ENCODE peak calls at places on chromosomes 6 and 20, in five cellular contexts. R is SK-N-SH, V is PC-3, J is neuronal stem cell, D is fibroblast of lung. F is an unnamed sample. For H3K4me1, H3K36me3 and H3K27me3, the result is how much of the 10 kb centered on the place peaks cover.

GRCh38 chr6:31943742-31944141 is 2.2 kb upstream of the CFB start:
- DNase-seq in R (no peak), V (no peak), D (no peak), J (no peak), F (no peak)

GRCh38 chr6:16950825-16951495 is 150.9 kb upstream of the STMND1 start:
- DNase-seq in J (no peak), D (no peak), V (no peak), R (no peak), F (no peak)

GRCh38 chr20:20709858-20710257 is 2.6 kb downstream of the RALGAPA2 start:
- DNase-seq in J (no peak), V (no peak), D (no peak), R (no peak), F (no peak)

GRCh38 chr6:121847806-121848522 is 412.5 kb downstream of the GJA1 start:
- DNase-seq in R (no peak), J (no peak), D (no peak), V (no peak), F (no peak)

GRCh38 chr20:61278296-61278695 is 26.2 kb downstream of the CDH4 start:
- DNase-seq in V (no peak), R (no peak), D (no peak), J (no peak), F (no peak)

GRCh38 chr6:143139239-143139784 is 78.6 kb downstream of the AIG1 start:
- DNase-seq in J (no peak), V (no peak), R (no peak), D (no peak), F (no peak)

GRCh38 chr20:51220293-51220706 is 197.4 kb upstream of the KCNG1 start:
- DNase-seq in D (peak), V (peak), R (peak), J (no peak), F (peak)

GRCh38 chr6:103255132-103255531 is 1604.6 kb downstream of the HACE1 start:
- DNase-seq in D (no peak), V (no peak), R (no peak), J (no peak), F (no peak)

GRCh38 chr20:12977634-12978394 is 31.0 kb upstream of the SPTLC3 start:
- DNase-seq in J (no peak), V (no peak), D (no peak), R (no peak), F (no peak)

GRCh38 chr6:37038297-37039198 is 33.1 kb downstream of the FGD2 start:
- DNase-seq in D (peak), V (no peak), J (no peak), R (peak), F (no peak)

GRCh38 chr20:22217712-22218352 is 366.5 kb downstream of the FOXA2 start:
- DNase-seq in D (no peak), J (no peak), R (no peak), V (no peak), F (no peak)

GRCh38 chr6:70706491-70707123 is 38.9 kb downstream of the SMAP1 start:
- DNase-seq in D (peak), V (peak), R (peak), J (peak), F (peak)

GRCh38 chr6:148635070-148635743 is 111.6 kb upstream of the UST start:
- DNase-seq in V (no peak), R (no peak), D (no peak), J (no peak), F (no peak)

GRCh38 chr6:24323632-24324337 is 34.1 kb downstream of the DCDC2 start:
- DNase-seq in D (no peak), J (peak), R (no peak), V (peak), F (no peak)

GRCh38 chr6:137736919-137737318 is 130.1 kb upstream of the TNFAIP3 start:
- DNase-seq in D (no peak), J (no peak), R (no peak), V (no peak), F (no peak)

DNA sequence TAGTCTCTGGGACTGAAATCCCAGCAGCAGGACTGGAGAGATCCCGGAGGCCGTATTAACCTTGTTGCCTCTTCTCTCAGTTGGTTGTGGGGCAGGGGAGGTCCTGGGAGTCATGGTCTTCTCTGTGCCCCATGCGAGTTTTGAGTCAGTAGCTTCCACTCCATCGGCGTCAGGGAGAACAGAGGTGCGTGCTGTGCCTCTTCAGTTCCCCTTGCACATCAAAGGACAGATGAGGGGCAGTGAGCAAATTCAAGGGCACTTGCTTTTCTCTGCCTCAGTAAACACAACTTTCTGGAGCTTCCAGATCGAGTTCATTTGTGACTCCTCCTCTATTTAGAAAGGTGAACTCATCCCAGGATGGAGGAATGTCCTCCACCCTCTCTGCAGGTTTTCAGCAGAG is 48.6 kb downstream of the MOCS1 start:
- DNase-seq in R (no peak), D (no peak), J (no peak), V (no peak), F (no peak)
- H3K4me1 ChIP-seq in R (under half), D (under half), J (under half), V (under half), F (under half)

DNA sequence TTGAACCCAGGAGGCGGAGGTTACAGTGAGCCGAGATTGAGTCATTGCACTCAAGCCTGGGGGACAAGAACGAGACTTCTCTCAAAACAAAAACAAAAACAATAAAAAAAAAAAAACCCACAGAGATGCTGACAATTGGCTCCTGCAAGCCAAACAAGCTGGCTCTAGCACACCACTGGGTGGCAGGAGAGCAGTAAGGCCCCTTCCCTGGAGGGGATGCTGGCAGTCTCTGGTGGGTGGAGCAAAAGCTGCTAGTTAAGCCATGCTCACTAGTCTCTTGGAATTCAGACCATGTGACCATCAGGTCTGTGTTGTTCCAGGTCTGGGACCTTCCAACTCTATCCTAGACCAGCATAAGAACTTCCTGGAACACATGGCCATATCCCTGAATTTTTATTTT is 18.9 kb upstream of the DSN1 start:
- DNase-seq in V (peak), R (peak), D (peak), J (peak), F (no peak)
- H3K36me3 ChIP-seq in V (under half), R (under half), D (under half), J (under half), F (under half)

GRCh38 chr6:40532349-40533028 is 54.7 kb downstream of the LRFN2 start:
- DNase-seq in R (no peak), D (no peak), J (no peak), V (no peak), F (no peak)
- H3K27me3 ChIP-seq in R (under half), D (under half), J (under half), V (under half), F (under half)

GRCh38 chr6:35727206-35727934 is 9.5 kb upstream of the ARMC12 start:
- DNase-seq in R (peak), J (no peak), D (peak), V (peak), F (no peak)
- H3K4me1 ChIP-seq in R (under half), J (under half), D (under half), V (under half), F (half or more)

GRCh38 chr6:30717129-30717844 is at the start of gene MDC1:
- DNase-seq in D (peak), V (peak), R (peak), J (peak), F (peak)
- H3K36me3 ChIP-seq in D (under half), V (under half), R (under half), J (under half), F (under half)

F was measured in CD4-positive, CD25-positive, alpha-beta regulatory T cell.